ENCODE peak calls at places on chromosomes 4 and X, in eight cellular contexts. One of them, this sample, is unnamed.

GRCh38 chr4:72505314-72505744 is 63.7 kb downstream of the ADAMTS3 start:
- DNase-seq in PC-3: peak
- DNase-seq in psoas muscle: no peak
- DNase-seq in astrocyte: peak
- DNase-seq in HFF-Myc: peak
- DNase-seq in AG09309: no peak
- DNase-seq in fibroblast of the aortic adventitia: peak
- DNase-seq in brain microvascular endothelial cell: peak
- DNase-seq in this sample: peak

GRCh38 chr4:109764785-109765419 is 35.0 kb upstream of the PLA2G12A start:
- DNase-seq in PC-3: no peak
- DNase-seq in psoas muscle: no peak
- DNase-seq in astrocyte: no peak
- DNase-seq in HFF-Myc: no peak
- DNase-seq in AG09309: no peak
- DNase-seq in fibroblast of the aortic adventitia: no peak
- DNase-seq in brain microvascular endothelial cell: no peak
- DNase-seq in this sample: no peak

GRCh38 chr4:146443525-146443924 is 78.2 kb downstream of the SLC10A7 start:
- DNase-seq in PC-3: no peak
- DNase-seq in psoas muscle: no peak
- DNase-seq in astrocyte: peak
- DNase-seq in HFF-Myc: no peak
- DNase-seq in AG09309: no peak
- DNase-seq in fibroblast of the aortic adventitia: no peak
- DNase-seq in brain microvascular endothelial cell: no peak
- DNase-seq in this sample: no peak

GRCh38 chr4:100926039-100926717 is 408.4 kb upstream of the EMCN start:
- DNase-seq in PC-3: no peak
- DNase-seq in psoas muscle: no peak
- DNase-seq in astrocyte: no peak
- DNase-seq in HFF-Myc: no peak
- DNase-seq in AG09309: no peak
- DNase-seq in fibroblast of the aortic adventitia: no peak
- DNase-seq in brain microvascular endothelial cell: no peak
- DNase-seq in this sample: no peak

GRCh38 chrX:49991718-49992117 is 69.3 kb downstream of the CLCN5 start:
- DNase-seq in PC-3: no peak
- DNase-seq in psoas muscle: no peak
- DNase-seq in astrocyte: no peak
- DNase-seq in HFF-Myc: peak
- DNase-seq in AG09309: no peak
- DNase-seq in fibroblast of the aortic adventitia: no peak
- DNase-seq in brain microvascular endothelial cell: no peak
- DNase-seq in this sample: no peak

GRCh38 chrX:69507500-69507789 is 3.3 kb downstream of the NALF2 start:
- DNase-seq in PC-3: no peak
- DNase-seq in psoas muscle: no peak
- DNase-seq in astrocyte: no peak
- DNase-seq in HFF-Myc: no peak
- DNase-seq in AG09309: no peak
- DNase-seq in fibroblast of the aortic adventitia: no peak
- DNase-seq in brain microvascular endothelial cell: no peak
- DNase-seq in this sample: no peak

GRCh38 chrX:113741744-113742143 is 842.1 kb upstream of the HTR2C start:
- DNase-seq in PC-3: peak
- DNase-seq in psoas muscle: no peak
- DNase-seq in astrocyte: peak
- DNase-seq in HFF-Myc: no peak
- DNase-seq in AG09309: no peak
- DNase-seq in fibroblast of the aortic adventitia: peak
- DNase-seq in brain microvascular endothelial cell: no peak
- DNase-seq in this sample: peak

GRCh38 chr4:945274-946102 is 13.2 kb downstream of the TMEM175 start:
- DNase-seq in PC-3: no peak
- DNase-seq in psoas muscle: no peak
- DNase-seq in astrocyte: no peak
- DNase-seq in HFF-Myc: no peak
- DNase-seq in AG09309: no peak
- DNase-seq in fibroblast of the aortic adventitia: no peak
- DNase-seq in brain microvascular endothelial cell: no peak
- DNase-seq in this sample: no peak

GRCh38 chrX:9231491-9231890 is 197.6 kb upstream of the FAM9B start:
- DNase-seq in PC-3: peak
- DNase-seq in psoas muscle: no peak
- DNase-seq in astrocyte: peak
- DNase-seq in HFF-Myc: no peak
- DNase-seq in AG09309: no peak
- DNase-seq in fibroblast of the aortic adventitia: no peak
- DNase-seq in brain microvascular endothelial cell: peak
- DNase-seq in this sample: no peak

GRCh38 chrX:7216981-7217587 is 69.1 kb upstream of the PUDP start:
- DNase-seq in PC-3: no peak
- DNase-seq in psoas muscle: no peak
- DNase-seq in astrocyte: no peak
- DNase-seq in HFF-Myc: no peak
- DNase-seq in AG09309: no peak
- DNase-seq in fibroblast of the aortic adventitia: no peak
- DNase-seq in brain microvascular endothelial cell: no peak
- DNase-seq in this sample: no peak

GRCh38 chrX:71617742-71618141 is 569 bp downstream of the CXCR3 start:
- DNase-seq in PC-3: no peak
- DNase-seq in psoas muscle: no peak
- DNase-seq in astrocyte: no peak
- DNase-seq in HFF-Myc: no peak
- DNase-seq in AG09309: no peak
- DNase-seq in fibroblast of the aortic adventitia: no peak
- DNase-seq in brain microvascular endothelial cell: no peak
- DNase-seq in this sample: no peak

GRCh38 chrX:116413273-116413672 is 23.1 kb upstream of the SLC6A14 start:
- DNase-seq in PC-3: no peak
- DNase-seq in psoas muscle: no peak
- DNase-seq in astrocyte: no peak
- DNase-seq in HFF-Myc: no peak
- DNase-seq in AG09309: no peak
- DNase-seq in fibroblast of the aortic adventitia: no peak
- DNase-seq in brain microvascular endothelial cell: no peak
- DNase-seq in this sample: no peak

DNA sequence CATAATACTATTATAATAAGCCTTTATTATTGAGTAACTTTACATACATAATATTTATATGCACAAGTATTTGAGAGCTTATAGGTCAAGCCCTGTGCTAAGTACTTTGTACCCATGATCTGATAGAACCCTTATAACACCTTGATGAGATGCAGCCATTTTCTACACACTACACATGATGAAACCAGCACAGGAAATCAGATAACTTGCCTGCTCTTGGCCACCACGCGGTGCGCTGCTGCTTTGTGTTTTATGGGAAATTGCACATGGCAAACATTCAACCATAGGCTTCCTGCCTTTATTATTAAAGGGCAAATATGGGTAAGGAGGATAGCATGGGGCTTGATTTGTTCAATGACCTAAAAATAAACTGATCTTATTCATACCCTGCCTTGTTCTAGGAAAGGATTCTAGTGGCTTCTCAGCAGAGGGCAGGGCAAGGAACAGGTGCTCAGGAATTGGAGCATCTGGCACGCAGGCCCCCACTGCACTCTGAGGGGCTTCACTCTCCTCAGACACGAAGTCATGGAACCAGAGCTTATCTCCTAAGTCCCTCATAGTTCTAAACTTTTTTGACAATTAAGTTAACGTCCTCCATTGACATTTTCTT is 31.6 kb upstream of the NAP1L5 start:
- DNase-seq in PC-3: no peak
- DNase-seq in psoas muscle: no peak
- DNase-seq in astrocyte: no peak
- DNase-seq in HFF-Myc: no peak
- DNase-seq in AG09309: no peak
- DNase-seq in fibroblast of the aortic adventitia: no peak
- DNase-seq in brain microvascular endothelial cell: no peak
- DNase-seq in this sample: peak
- TF ChIP-seq CTCF in PC-3: no peak
- TF ChIP-seq CTCF in psoas muscle: no peak
- TF ChIP-seq CTCF in astrocyte: no peak
- TF ChIP-seq CTCF in HFF-Myc: no peak
- TF ChIP-seq CTCF in AG09309: no peak
- TF ChIP-seq CTCF in fibroblast of the aortic adventitia: no peak
- TF ChIP-seq CTCF in brain microvascular endothelial cell: no peak
- TF ChIP-seq CTCF in this sample: peak

DNA sequence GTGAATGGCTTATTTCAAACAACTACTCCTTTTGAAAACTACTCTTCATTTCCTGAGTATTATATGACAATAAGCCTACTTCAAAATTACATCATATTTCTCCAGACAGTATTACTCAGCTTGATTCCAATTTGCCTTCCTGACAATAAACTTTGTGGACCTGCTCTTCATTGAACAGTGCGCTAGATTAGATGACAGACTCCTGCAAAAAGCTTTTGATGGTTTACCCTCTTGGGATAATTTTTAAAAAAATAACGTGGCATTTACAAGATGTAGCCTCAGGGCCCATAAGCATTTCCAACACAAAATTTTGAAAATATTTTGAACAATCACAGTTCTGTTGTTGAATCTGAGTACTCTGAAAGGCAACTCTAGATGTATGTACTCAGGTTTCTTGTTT is 25.9 kb downstream of the MGAT4D start:
- DNase-seq in PC-3: no peak
- DNase-seq in psoas muscle: no peak
- DNase-seq in astrocyte: no peak
- DNase-seq in HFF-Myc: no peak
- DNase-seq in AG09309: no peak
- DNase-seq in fibroblast of the aortic adventitia: no peak
- DNase-seq in brain microvascular endothelial cell: no peak
- DNase-seq in this sample: no peak
- H3K4me3 ChIP-seq in PC-3: no peak
- H3K4me3 ChIP-seq in psoas muscle: no peak
- H3K4me3 ChIP-seq in astrocyte: no peak
- H3K4me3 ChIP-seq in HFF-Myc: no peak
- H3K4me3 ChIP-seq in AG09309: no peak
- H3K4me3 ChIP-seq in fibroblast of the aortic adventitia: no peak
- H3K4me3 ChIP-seq in brain microvascular endothelial cell: no peak
- H3K4me3 ChIP-seq in this sample: no peak

GRCh38 chrX:3250946-3251345 is 95.5 kb downstream of the MXRA5 start:
- DNase-seq in PC-3: no peak
- DNase-seq in psoas muscle: no peak
- DNase-seq in astrocyte: peak
- DNase-seq in HFF-Myc: no peak
- DNase-seq in AG09309: no peak
- DNase-seq in fibroblast of the aortic adventitia: peak
- DNase-seq in brain microvascular endothelial cell: peak
- DNase-seq in this sample: no peak

GRCh38 chrX:3244203-3244743 is 102.2 kb downstream of the MXRA5 start:
- DNase-seq in PC-3: no peak
- DNase-seq in psoas muscle: no peak
- DNase-seq in astrocyte: peak
- DNase-seq in HFF-Myc: no peak
- DNase-seq in AG09309: peak
- DNase-seq in fibroblast of the aortic adventitia: peak
- DNase-seq in brain microvascular endothelial cell: peak
- DNase-seq in this sample: no peak

GRCh38 chrX:3244955-3245354 is 101.5 kb downstream of the MXRA5 start:
- DNase-seq in PC-3: peak
- DNase-seq in psoas muscle: no peak
- DNase-seq in astrocyte: no peak
- DNase-seq in HFF-Myc: no peak
- DNase-seq in AG09309: no peak
- DNase-seq in fibroblast of the aortic adventitia: peak
- DNase-seq in brain microvascular endothelial cell: no peak
- DNase-seq in this sample: no peak
- TF ChIP-seq CTCF in PC-3: no peak
- TF ChIP-seq CTCF in psoas muscle: peak
- TF ChIP-seq CTCF in astrocyte: no peak
- TF ChIP-seq CTCF in HFF-Myc: no peak
- TF ChIP-seq CTCF in AG09309: peak
- TF ChIP-seq CTCF in fibroblast of the aortic adventitia: no peak
- TF ChIP-seq CTCF in brain microvascular endothelial cell: peak
- TF ChIP-seq CTCF in this sample: no peak

GRCh38 chr4:186264660-186265059 is 1.3 kb upstream of the F11 start:
- DNase-seq in PC-3: no peak
- DNase-seq in psoas muscle: no peak
- DNase-seq in astrocyte: no peak
- DNase-seq in HFF-Myc: no peak
- DNase-seq in AG09309: no peak
- DNase-seq in fibroblast of the aortic adventitia: no peak
- DNase-seq in brain microvascular endothelial cell: no peak
- DNase-seq in this sample: no peak

GRCh38 chr4:186260504-186261448 is 5.2 kb upstream of the F11 start:
- DNase-seq in PC-3: no peak
- DNase-seq in psoas muscle: no peak
- DNase-seq in astrocyte: no peak
- DNase-seq in HFF-Myc: no peak
- DNase-seq in AG09309: no peak
- DNase-seq in fibroblast of the aortic adventitia: peak
- DNase-seq in brain microvascular endothelial cell: no peak
- DNase-seq in this sample: no peak

GRCh38 chr4:186271279-186271678 is 5.3 kb downstream of the F11 start:
- DNase-seq in PC-3: no peak
- DNase-seq in psoas muscle: no peak
- DNase-seq in astrocyte: no peak
- DNase-seq in HFF-Myc: no peak
- DNase-seq in AG09309: no peak
- DNase-seq in fibroblast of the aortic adventitia: no peak
- DNase-seq in brain microvascular endothelial cell: no peak
- DNase-seq in this sample: no peak

GRCh38 chr4:186266699-186267467 is 894 bp downstream of the F11 start:
- DNase-seq in PC-3: no peak
- DNase-seq in psoas muscle: no peak
- DNase-seq in astrocyte: no peak
- DNase-seq in HFF-Myc: no peak
- DNase-seq in AG09309: no peak
- DNase-seq in fibroblast of the aortic adventitia: no peak
- DNase-seq in brain microvascular endothelial cell: peak
- DNase-seq in this sample: no peak

DNA sequence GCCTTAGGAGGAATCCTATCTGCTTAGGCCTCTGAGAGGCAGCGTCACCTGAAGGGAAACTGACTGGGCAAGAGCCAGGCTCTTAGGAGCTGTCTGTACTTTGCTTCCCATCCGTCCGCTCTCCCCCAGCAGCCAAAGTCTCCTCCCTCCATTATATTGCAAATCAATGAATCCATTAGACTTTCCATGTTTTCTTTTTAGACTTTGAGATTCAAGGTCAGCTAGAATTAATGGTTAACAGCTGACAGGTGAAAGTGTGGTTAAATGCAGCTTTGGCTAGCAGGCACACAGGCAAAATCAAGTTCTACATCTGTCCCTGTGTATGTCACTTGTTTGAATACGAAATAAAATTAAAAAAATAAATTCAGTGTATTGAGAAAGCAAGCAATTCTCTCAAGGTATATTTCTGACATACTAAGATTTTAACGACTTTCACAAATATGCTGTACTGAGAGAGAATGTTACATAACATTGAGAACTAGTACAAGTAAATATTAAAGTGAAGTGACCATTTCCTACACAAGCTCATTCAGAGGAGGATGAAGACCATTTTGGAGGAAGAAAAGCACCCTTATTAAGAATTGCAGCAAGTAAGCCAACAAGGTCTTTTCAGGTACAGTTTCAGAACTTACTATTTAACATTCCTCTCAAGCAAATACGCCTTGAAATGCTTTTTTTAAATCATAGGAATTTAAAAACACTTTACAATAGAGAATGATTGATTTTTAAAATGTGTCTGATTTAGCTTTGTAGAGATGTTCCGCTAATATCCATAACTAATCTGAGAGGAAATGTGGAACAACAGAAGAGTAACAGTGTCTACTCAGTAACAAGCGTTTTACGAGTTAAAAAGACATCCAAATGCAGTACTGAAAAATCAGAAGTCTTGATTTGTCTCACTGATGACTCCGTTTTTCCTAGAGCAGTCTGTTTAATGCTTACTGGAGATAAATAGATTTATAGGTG is at the start of gene F11:
- DNase-seq in PC-3: no peak
- DNase-seq in psoas muscle: no peak
- DNase-seq in astrocyte: no peak
- DNase-seq in HFF-Myc: no peak
- DNase-seq in AG09309: no peak
- DNase-seq in fibroblast of the aortic adventitia: no peak
- DNase-seq in brain microvascular endothelial cell: no peak
- DNase-seq in this sample: no peak
- H3K4me3 ChIP-seq in PC-3: no peak
- H3K4me3 ChIP-seq in psoas muscle: no peak
- H3K4me3 ChIP-seq in astrocyte: no peak
- H3K4me3 ChIP-seq in HFF-Myc: no peak
- H3K4me3 ChIP-seq in AG09309: no peak
- H3K4me3 ChIP-seq in fibroblast of the aortic adventitia: no peak
- H3K4me3 ChIP-seq in brain microvascular endothelial cell: no peak
- H3K4me3 ChIP-seq in this sample: no peak

This sample was measured in LNCaP clone FGC.